ENCODE peak calls at places on chromosomes 7 and 10, in four cellular contexts. One of them, this sample, is unnamed.
A peak's percentile ranks its signal among the peaks of the same experiment; 100 is the strongest.

GRCh38 chr7:139059905-139060304 is 24.1 kb upstream of the ZC3HAV1L start:
- DNase-seq in HEK293T: no peak
- DNase-seq in germinal center: no peak
- DNase-seq in K562: no peak
- DNase-seq in this sample: no peak

GRCh38 chr10:122856902-122857301 is 11.2 kb upstream of the CUZD1 start:
- DNase-seq in K562: no peak
- DNase-seq in germinal center: no peak
- DNase-seq in HEK293T: no peak
- DNase-seq in this sample: no peak

GRCh38 chr10:48399056-48399541 is 92.6 kb downstream of the MAPK8 start:
- DNase-seq in HEK293T: no peak
- DNase-seq in K562: no peak
- DNase-seq in germinal center: no peak
- DNase-seq in this sample: peak; percentile 47

GRCh38 chr10:6721480-6721879 is 141.4 kb upstream of the PRKCQ start:
- DNase-seq in germinal center: no peak
- DNase-seq in HEK293T: no peak
- DNase-seq in K562: no peak
- DNase-seq in this sample: no peak

GRCh38 chr10:94710578-94710977 is 27.0 kb downstream of the CYP2C18 start:
- DNase-seq in HEK293T: no peak
- DNase-seq in K562: no peak
- DNase-seq in germinal center: no peak
- DNase-seq in this sample: no peak

GRCh38 chr7:43648725-43649406 is 66.0 kb downstream of the STK17A start:
- DNase-seq in HEK293T: no peak
- DNase-seq in K562: no peak
- DNase-seq in germinal center: peak; percentile 66
- DNase-seq in this sample: no peak

GRCh38 chr7:34191041-34191440 is 285.7 kb downstream of the BMPER start:
- DNase-seq in HEK293T: no peak
- DNase-seq in K562: no peak
- DNase-seq in germinal center: no peak
- DNase-seq in this sample: no peak

GRCh38 chr7:116582806-116583444 is 58.1 kb downstream of the CAV1 start:
- DNase-seq in K562: no peak
- DNase-seq in HEK293T: no peak
- DNase-seq in germinal center: no peak
- DNase-seq in this sample: no peak

GRCh38 chr7:93629291-93629801 is 54.8 kb upstream of the CALCR start:
- DNase-seq in K562: no peak
- DNase-seq in HEK293T: no peak
- DNase-seq in germinal center: no peak
- DNase-seq in this sample: no peak

GRCh38 chr10:60842694-60843093 is 64.4 kb downstream of the CDK1 start:
- DNase-seq in K562: no peak
- DNase-seq in HEK293T: no peak
- DNase-seq in germinal center: no peak
- DNase-seq in this sample: no peak